ENCODE peak calls at places on chromosomes 12 and 14, in six cellular contexts. H is smooth muscle cell of the brain vasculature; T is lung; R is left lobe of liver; Y is CD8-positive, alpha-beta T cell; Q is T-helper 22 cell. D is an unnamed sample.

GRCh38 chr14:68627050-68627867 is 165.6 kb downstream of the ZFP36L1 start:
- DNase-seq in Y (no peak), H (no peak), Q (no peak), R (peak), T (no peak), D (peak)

GRCh38 chr14:89314274-89314673 is 102.8 kb downstream of the FOXN3 start:
- DNase-seq in Q (no peak), H (no peak), Y (no peak), R (no peak), T (no peak), D (no peak)

GRCh38 chr14:55705651-55706340 is 125.8 kb downstream of the KTN1 start:
- DNase-seq in R (no peak), Q (no peak), T (peak), H (no peak), Y (no peak), D (no peak)

GRCh38 chr12:78229491-78230209 is 399.0 kb downstream of the NAV3 start:
- DNase-seq in H (no peak), R (peak), Q (no peak), Y (no peak), T (no peak), D (peak)

GRCh38 chr12:3427956-3428355 is 63.0 kb upstream of the PRMT8 start:
- DNase-seq in R (no peak), H (no peak), Q (no peak), T (no peak), Y (no peak), D (no peak)

GRCh38 chr12:117486840-117487659 is 125.6 kb upstream of the NOS1 start:
- DNase-seq in T (no peak), R (no peak), Q (no peak), Y (no peak), H (no peak), D (peak)

GRCh38 chr12:118714051-118714460 is 267.3 kb upstream of the SRRM4 start:
- DNase-seq in H (no peak), Y (no peak), T (no peak), Q (no peak), R (no peak), D (no peak)

GRCh38 chr14:49637534-49638078 is 2.6 kb upstream of the DNAAF2 start:
- DNase-seq in T (no peak), Y (no peak), R (no peak), Q (no peak), H (no peak), D (no peak)

GRCh38 chr14:103848720-103849077 is 1.3 kb upstream of the PPP1R13B start:
- DNase-seq in Y (no peak), R (no peak), H (no peak), T (no peak), Q (no peak), D (no peak)

GRCh38 chr12:75482636-75483035 is 2.1 kb downstream of the GLIPR1 start:
- DNase-seq in T (no peak), Y (no peak), H (no peak), R (no peak), Q (no peak), D (no peak)

GRCh38 chr12:46818654-46819053 is 7.1 kb downstream of the SLC38A4 start:
- DNase-seq in T (no peak), Y (no peak), H (no peak), Q (no peak), R (no peak), D (no peak)

GRCh38 chr12:124705545-124706138 is 138.2 kb upstream of the NCOR2 start:
- DNase-seq in H (no peak), Y (no peak), Q (no peak), R (no peak), T (no peak), D (no peak)

GRCh38 chr12:114476159-114476558 is 70.2 kb upstream of the TBX5 start:
- DNase-seq in R (no peak), Q (no peak), H (no peak), Y (no peak), T (no peak), D (no peak)

GRCh38 chr14:61557854-61558253 is 137.5 kb upstream of the HIF1A start:
- DNase-seq in R (no peak), H (no peak), Y (no peak), Q (no peak), T (no peak), D (no peak)

GRCh38 chr12:28704477-28705169 is 444.5 kb upstream of the FAR2 start:
- DNase-seq in T (no peak), R (no peak), Y (no peak), H (no peak), Q (no peak), D (no peak)

GRCh38 chr12:54765652-54766051 is 88.7 kb upstream of the MUCL1 start:
- DNase-seq in R (no peak), T (no peak), H (no peak), Q (no peak), Y (no peak), D (no peak)

GRCh38 chr14:21382095-21382494 is 1.7 kb downstream of the SUPT16H start:
- DNase-seq in R (no peak), Q (no peak), T (no peak), Y (no peak), H (no peak), D (no peak)

GRCh38 chr14:30608533-30609006 is 13.5 kb upstream of the SCFD1 start:
- DNase-seq in H (no peak), T (no peak), Y (no peak), Q (no peak), R (no peak), D (no peak)

GRCh38 chr12:102958073-102958829 is 777 bp downstream of the ASCL1 start:
- DNase-seq in R (no peak), Y (no peak), T (no peak), H (no peak), Q (no peak), D (no peak)

GRCh38 chr12:82758743-82759142 is 72.0 kb downstream of the TMTC2 start:
- DNase-seq in H (no peak), Q (no peak), R (no peak), T (no peak), Y (no peak), D (no peak)

GRCh38 chr12:5333096-5333495 is 98.8 kb upstream of the NTF3 start:
- DNase-seq in H (no peak), T (no peak), R (no peak), Y (no peak), Q (no peak), D (no peak)

D was measured in adrenal gland.